ENCODE peak calls at places on chromosomes 13 and 19, in nine cellular contexts. K, Q, R, I, H, F, U, E and A are unnamed samples.

GRCh38 chr13:86085890-86086289 is 286.7 kb upstream of the SLITRK6 start:
- DNase-seq in K (no peak), Q (no peak), R (no peak), I (no peak), H (no peak), F (no peak), U (no peak), E (no peak), A (no peak)

GRCh38 chr13:84645196-84646071 is 763.2 kb upstream of the SLITRK1 start:
- DNase-seq in K (no peak), Q (no peak), R (no peak), I (no peak), H (no peak), F (no peak), U (no peak), E (peak), A (no peak)

GRCh38 chr19:33535176-33535575 is 13.6 kb upstream of the PEPD start:
- DNase-seq in K (no peak), Q (no peak), R (no peak), I (no peak), H (no peak), F (no peak), U (no peak), E (peak), A (no peak)

GRCh38 chr13:40153516-40153915 is 498.1 kb downstream of the COG6 start:
- DNase-seq in K (no peak), Q (no peak), R (no peak), I (no peak), H (no peak), F (no peak), U (no peak), E (no peak), A (no peak)

GRCh38 chr19:5547881-5548280 is 19.9 kb downstream of the TINCR start:
- DNase-seq in K (no peak), Q (peak), R (peak), I (peak), H (no peak), F (peak), U (no peak), E (peak), A (no peak)

GRCh38 chr13:67221630-67222226 is 8.4 kb downstream of the PCDH9 start:
- DNase-seq in K (no peak), Q (no peak), R (no peak), I (peak), H (no peak), F (no peak), U (no peak), E (no peak), A (no peak)

GRCh38 chr19:30318261-30318660 is 53.9 kb upstream of the ZNF536 start:
- DNase-seq in K (no peak), Q (no peak), R (no peak), I (no peak), H (no peak), F (no peak), U (peak), E (no peak), A (no peak)

GRCh38 chr19:17615889-17616685 is 60.6 kb downstream of the COLGALT1 start:
- DNase-seq in K (no peak), Q (peak), R (no peak), I (no peak), H (no peak), F (no peak), U (peak), E (no peak), A (no peak)

GRCh38 chr13:29507356-29507755 is 88.1 kb downstream of the SLC7A1 start:
- DNase-seq in K (no peak), Q (no peak), R (no peak), I (no peak), H (no peak), F (no peak), U (peak), E (no peak), A (no peak)

GRCh38 chr13:104491951-104492350 is 1425.7 kb upstream of the SLC10A2 start:
- DNase-seq in K (no peak), Q (no peak), R (no peak), I (no peak), H (no peak), F (no peak), U (no peak), E (no peak), A (no peak)

GRCh38 chr13:46382224-46382623 is 4.8 kb downstream of the RUBCNL start:
- DNase-seq in K (no peak), Q (no peak), R (peak), I (no peak), H (no peak), F (no peak), U (no peak), E (no peak), A (no peak)

GRCh38 chr19:55649579-55650557 is 1.9 kb downstream of the CCDC106 start:
- DNase-seq in K (no peak), Q (no peak), R (no peak), I (no peak), H (no peak), F (no peak), U (peak), E (no peak), A (no peak)

GRCh38 chr13:41075034-41075433 is 13.7 kb downstream of the WBP4 start:
- DNase-seq in K (peak), Q (no peak), R (peak), I (peak), H (no peak), F (no peak), U (peak), E (peak), A (no peak)

GRCh38 chr13:74871671-74872070 is 610.3 kb downstream of the TBC1D4 start:
- DNase-seq in K (no peak), Q (no peak), R (no peak), I (no peak), H (no peak), F (no peak), U (no peak), E (no peak), A (no peak)

GRCh38 chr13:88068316-88068715 is 397.1 kb downstream of the SLITRK5 start:
- DNase-seq in K (no peak), Q (no peak), R (no peak), I (no peak), H (no peak), F (no peak), U (no peak), E (no peak), A (no peak)

GRCh38 chr13:99044764-99045163 is 66.9 kb upstream of the DOCK9 start:
- DNase-seq in K (no peak), Q (no peak), R (no peak), I (no peak), H (no peak), F (no peak), U (no peak), E (no peak), A (no peak)

GRCh38 chr19:50554212-50554611 is 14.0 kb downstream of the LRRC4B start:
- DNase-seq in K (no peak), Q (no peak), R (no peak), I (no peak), H (no peak), F (no peak), U (no peak), E (no peak), A (no peak)

GRCh38 chr19:48183356-48183755 is 12.9 kb downstream of the ZSWIM9 start:
- DNase-seq in K (no peak), Q (no peak), R (no peak), I (no peak), H (no peak), F (no peak), U (no peak), E (no peak), A (no peak)

GRCh38 chr13:101942038-101942437 is 459.8 kb downstream of the FGF14 start:
- DNase-seq in K (no peak), Q (no peak), R (peak), I (no peak), H (no peak), F (no peak), U (no peak), E (peak), A (no peak)

GRCh38 chr13:27189192-27189591 is 17.6 kb upstream of the USP12 start:
- DNase-seq in K (no peak), Q (no peak), R (no peak), I (no peak), H (no peak), F (no peak), U (no peak), E (no peak), A (no peak)

GRCh38 chr19:2168619-2169424 is 5.1 kb downstream of the DOT1L start:
- DNase-seq in K (peak), Q (peak), R (peak), I (peak), H (peak), F (peak), U (peak), E (peak), A (peak)

GRCh38 chr19:24046550-24046949 is 40.4 kb upstream of the ZNF254 start:
- DNase-seq in K (no peak), Q (no peak), R (no peak), I (no peak), H (no peak), F (no peak), U (no peak), E (no peak), A (no peak)

GRCh38 chr13:113077953-113078894 is 27.4 kb upstream of the F7 start:
- DNase-seq in K (no peak), Q (no peak), R (no peak), I (no peak), H (no peak), F (no peak), U (peak), E (no peak), A (no peak)

GRCh38 chr19:47713046-47714021 is at the start of gene EHD2:
- DNase-seq in K (peak), Q (peak), R (peak), I (peak), H (peak), F (peak), U (peak), E (peak), A (peak)

GRCh38 chr19:40542197-40542859 is 34.3 kb upstream of the SHKBP1 start:
- DNase-seq in K (no peak), Q (no peak), R (no peak), I (no peak), H (no peak), F (no peak), U (peak), E (peak), A (peak)

GRCh38 chr13:61648546-61648945 is 232.9 kb upstream of the PCDH20 start:
- DNase-seq in K (no peak), Q (no peak), R (no peak), I (no peak), H (no peak), F (no peak), U (no peak), E (no peak), A (no peak)

GRCh38 chr13:52195052-52195837 is 35.8 kb upstream of the NEK3 start:
- DNase-seq in K (peak), Q (peak), R (peak), I (no peak), H (peak), F (peak), U (peak), E (peak), A (peak)

GRCh38 chr13:95677564-95678386 is 836 bp downstream of the DNAJC3 start:
- DNase-seq in K (no peak), Q (peak), R (no peak), I (peak), H (no peak), F (peak), U (no peak), E (peak), A (peak)

GRCh38 chr13:114107686-114108081 is 24.7 kb downstream of the RASA3 start:
- DNase-seq in K (no peak), Q (no peak), R (no peak), I (no peak), H (no peak), F (peak), U (peak), E (peak), A (peak)